ENCODE peak calls at places on chromosomes 5 and 9, in six cellular contexts. V is CD8-positive, alpha-beta T cell; P is AG20443; H is PC-9; J is AG04450; N is osteocyte. C is an unnamed sample.

GRCh38 chr5:142869883-142870282 is 99.7 kb downstream of the ARHGAP26 start:
- DNase-seq in V (no peak), P (no peak), H (no peak), J (no peak), N (peak), C (no peak)

GRCh38 chr5:141758316-141758965 is 76.4 kb upstream of the ARAP3 start:
- DNase-seq in V (no peak), P (no peak), H (no peak), J (no peak), N (no peak), C (no peak)

GRCh38 chr9:105021917-105022316 is 94.0 kb upstream of the ABCA1 start:
- DNase-seq in V (no peak), P (no peak), H (no peak), J (no peak), N (no peak), C (no peak)

GRCh38 chr5:114790403-114790792 is 379.3 kb downstream of the TRIM36 start:
- DNase-seq in V (no peak), P (no peak), H (no peak), J (no peak), N (no peak), C (no peak)

GRCh38 chr5:97338729-97339128 is 155.7 kb upstream of the RIOK2 start:
- DNase-seq in V (no peak), P (no peak), H (no peak), J (no peak), N (no peak), C (no peak)

GRCh38 chr5:110917161-110917875 is 154.2 kb upstream of the TSLP start:
- DNase-seq in V (no peak), P (no peak), H (no peak), J (no peak), N (no peak), C (no peak)

GRCh38 chr5:157778121-157778805 is 34.8 kb downstream of the LSM11 start:
- DNase-seq in V (no peak), P (no peak), H (no peak), J (no peak), N (no peak), C (no peak)

GRCh38 chr5:137622850-137623249 is 113.0 kb downstream of the KLHL3 start:
- DNase-seq in V (no peak), P (no peak), H (no peak), J (no peak), N (peak), C (no peak)

GRCh38 chr5:61351733-61352132 is 19.7 kb downstream of the ZSWIM6 start:
- DNase-seq in V (no peak), P (no peak), H (no peak), J (no peak), N (no peak), C (no peak)

GRCh38 chr9:69637193-69637592 is 35.0 kb downstream of the APBA1 start:
- DNase-seq in V (no peak), P (no peak), H (no peak), J (no peak), N (no peak), C (no peak)

GRCh38 chr9:32404402-32404801 is 20.0 kb downstream of the ACO1 start:
- DNase-seq in V (no peak), P (no peak), H (no peak), J (no peak), N (no peak), C (no peak)

GRCh38 chr9:123983047-123983446 is 28.5 kb upstream of the LHX2 start:
- DNase-seq in V (no peak), P (no peak), H (peak), J (no peak), N (no peak), C (no peak)

GRCh38 chr5:172773481-172774469 is 2.8 kb upstream of the DUSP1 start:
- DNase-seq in V (no peak), P (no peak), H (no peak), J (no peak), N (no peak), C (no peak)

GRCh38 chr9:96222132-96222531 is 79.8 kb downstream of the HSD17B3 start:
- DNase-seq in V (no peak), P (no peak), H (no peak), J (no peak), N (no peak), C (no peak)

GRCh38 chr9:128882677-128883590 is 1.0 kb downstream of the LRRC8A start:
- DNase-seq in V (no peak), P (peak), H (no peak), J (no peak), N (no peak), C (no peak)

GRCh38 chr9:79912641-79913040 is 340.9 kb downstream of the TLE4 start:
- DNase-seq in V (no peak), P (peak), H (no peak), J (no peak), N (no peak), C (no peak)

GRCh38 chr9:127173063-127173462 is 50.6 kb upstream of the ANGPTL2 start:
- DNase-seq in V (no peak), P (no peak), H (no peak), J (no peak), N (no peak), C (no peak)

GRCh38 chr9:127897194-127897692 is 2.2 kb downstream of the ST6GALNAC6 start:
- DNase-seq in V (no peak), P (peak), H (no peak), J (peak), N (peak), C (no peak)

GRCh38 chr5:178338126-178338749 is 105.6 kb upstream of the PHYKPL start:
- DNase-seq in V (no peak), P (no peak), H (no peak), J (no peak), N (no peak), C (no peak)

GRCh38 chr9:111668026-111668573 is 6.7 kb downstream of the GNG10 start:
- DNase-seq in V (no peak), P (no peak), H (no peak), J (no peak), N (no peak), C (no peak)

GRCh38 chr5:146034127-146034526 is 71.2 kb downstream of the PLAC8L1 start:
- DNase-seq in V (no peak), P (no peak), H (no peak), J (no peak), N (no peak), C (no peak)

GRCh38 chr9:18976368-18977238 is 56.4 kb downstream of the SAXO1 start:
- DNase-seq in V (no peak), P (peak), H (no peak), J (peak), N (no peak), C (no peak)

GRCh38 chr9:99181621-99182020 is 40.1 kb downstream of the ALG2 start:
- DNase-seq in V (no peak), P (no peak), H (no peak), J (peak), N (no peak), C (no peak)

GRCh38 chr5:69166686-69167487 is at the start of gene CCNB1:
- DNase-seq in V (peak), P (peak), H (peak), J (peak), N (peak), C (peak)

GRCh38 chr9:17942498-17942897 is 363.6 kb downstream of the SH3GL2 start:
- DNase-seq in V (no peak), P (no peak), H (no peak), J (no peak), N (no peak), C (no peak)

GRCh38 chr5:97102010-97102470 is 40.4 kb downstream of the LIX1 start:
- DNase-seq in V (no peak), P (no peak), H (no peak), J (no peak), N (no peak), C (no peak)

GRCh38 chr5:107295914-107296313 is 374.8 kb downstream of the EFNA5 start:
- DNase-seq in V (no peak), P (no peak), H (no peak), J (no peak), N (no peak), C (no peak)

GRCh38 chr5:170642776-170643436 is 139.1 kb downstream of the KCNIP1 start:
- DNase-seq in V (no peak), P (no peak), H (no peak), J (no peak), N (no peak), C (no peak)

GRCh38 chr5:33316773-33317172 is 124.0 kb upstream of the TARS1 start:
- DNase-seq in V (no peak), P (no peak), H (no peak), J (no peak), N (no peak), C (no peak)

GRCh38 chr5:148998174-148998797 is 64.6 kb downstream of the SH3TC2 start:
- DNase-seq in V (no peak), P (peak), H (peak), J (no peak), N (no peak), C (no peak)

GRCh38 chr5:111820072-111820471 is 63.1 kb upstream of the NREP start:
- DNase-seq in V (no peak), P (no peak), H (no peak), J (no peak), N (no peak), C (no peak)

GRCh38 chr9:112348257-112348992 is 15.0 kb upstream of the PTBP3 start:
- DNase-seq in V (peak), P (peak), H (no peak), J (no peak), N (peak), C (peak)

GRCh38 chr5:67770431-67771025 is 445.0 kb upstream of the PIK3R1 start:
- DNase-seq in V (no peak), P (peak), H (peak), J (no peak), N (no peak), C (no peak)

GRCh38 chr5:95487880-95488279 is 66.9 kb downstream of the SKIC3 start:
- DNase-seq in V (no peak), P (no peak), H (no peak), J (no peak), N (no peak), C (no peak)

GRCh38 chr5:155726267-155726666 is 600.7 kb upstream of the SGCD start:
- DNase-seq in V (no peak), P (peak), H (no peak), J (no peak), N (no peak), C (no peak)

GRCh38 chr5:124059200-124059599 is 547.2 kb downstream of the CSNK1G3 start:
- DNase-seq in V (no peak), P (no peak), H (no peak), J (no peak), N (no peak), C (no peak)

GRCh38 chr5:16179511-16179935 is at the start of gene MARCHF11:
- DNase-seq in V (no peak), P (peak), H (no peak), J (no peak), N (no peak), C (no peak)

GRCh38 chr9:2526071-2526862 is 95.3 kb upstream of the VLDLR start:
- DNase-seq in V (no peak), P (no peak), H (no peak), J (no peak), N (no peak), C (no peak)